ENCODE peak calls at places on chromosome 19, in six cellular contexts. I, X, P, O, W and Z are unnamed samples.

GRCh38 chr19:2186071-2186846 is 22.5 kb downstream of the DOT1L start:
- DNase-seq in I (no peak), X (peak), P (no peak), O (peak), W (no peak), Z (peak)

GRCh38 chr19:15928321-15928720 is 6.0 kb downstream of the CYP4F11 start:
- DNase-seq in I (no peak), X (no peak), P (no peak), O (no peak), W (no peak), Z (no peak)

GRCh38 chr19:1270168-1270853 is 1.2 kb downstream of the CIRBP start:
- DNase-seq in I (no peak), X (no peak), P (peak), O (no peak), W (no peak), Z (no peak)

GRCh38 chr19:29844891-29845575 is 33.2 kb downstream of the CCNE1 start:
- DNase-seq in I (peak), X (peak), P (peak), O (peak), W (peak), Z (peak)

GRCh38 chr19:54282706-54283105 is 1.8 kb upstream of the LILRB2 start:
- DNase-seq in I (no peak), X (no peak), P (peak), O (no peak), W (no peak), Z (no peak)

GRCh38 chr19:13621413-13621812 is 115.1 kb upstream of the CACNA1A start:
- DNase-seq in I (no peak), X (peak), P (peak), O (no peak), W (peak), Z (peak)

GRCh38 chr19:43450545-43450997 is 14.8 kb downstream of the LYPD3 start:
- DNase-seq in I (no peak), X (peak), P (no peak), O (peak), W (no peak), Z (no peak)

GRCh38 chr19:58353717-58354477 is 605 bp upstream of the A1BG start:
- DNase-seq in I (no peak), X (no peak), P (no peak), O (peak), W (no peak), Z (no peak)

GRCh38 chr19:45100797-45101196 is 7.8 kb downstream of the PPP1R37 start:
- DNase-seq in I (no peak), X (peak), P (no peak), O (no peak), W (no peak), Z (no peak)

GRCh38 chr19:15285896-15286591 is 46.3 kb downstream of the BRD4 start:
- DNase-seq in I (no peak), X (no peak), P (peak), O (peak), W (no peak), Z (no peak)

GRCh38 chr19:23420824-23421223 is 25.6 kb upstream of the ZNF91 start:
- DNase-seq in I (no peak), X (no peak), P (peak), O (no peak), W (no peak), Z (peak)

GRCh38 chr19:49534632-49535385 is 7.0 kb downstream of the RCN3 start:
- DNase-seq in I (no peak), X (no peak), P (no peak), O (no peak), W (no peak), Z (no peak)

GRCh38 chr19:39111593-39112199 is 13.9 kb upstream of the PAK4 start:
- DNase-seq in I (peak), X (no peak), P (no peak), O (no peak), W (peak), Z (no peak)

GRCh38 chr19:19434483-19435045 is 29.1 kb downstream of the GATAD2A start:
- DNase-seq in I (no peak), X (peak), P (no peak), O (no peak), W (no peak), Z (no peak)

GRCh38 chr19:17405250-17406038 is at the start of gene BST2:
- DNase-seq in I (no peak), X (peak), P (peak), O (no peak), W (peak), Z (peak)

GRCh38 chr19:48418317-48419064 is 25.0 kb downstream of the GRIN2D start:
- DNase-seq in I (no peak), X (no peak), P (no peak), O (no peak), W (no peak), Z (peak)

GRCh38 chr19:13034636-13035035 is 39.4 kb downstream of the NFIX start:
- DNase-seq in I (no peak), X (no peak), P (no peak), O (no peak), W (no peak), Z (no peak)

GRCh38 chr19:32605544-32605943 is 24.6 kb downstream of the PDCD5 start:
- DNase-seq in I (no peak), X (no peak), P (no peak), O (no peak), W (no peak), Z (no peak)

GRCh38 chr19:13099073-13099999 is 3.3 kb downstream of the LYL1 start:
- DNase-seq in I (no peak), X (peak), P (peak), O (peak), W (no peak), Z (peak)

GRCh38 chr19:4594199-4594598 is 34.7 kb upstream of the SEMA6B start:
- DNase-seq in I (no peak), X (no peak), P (no peak), O (no peak), W (no peak), Z (no peak)

GRCh38 chr19:48249502-48250014 is 6.2 kb downstream of the CARD8 start:
- DNase-seq in I (no peak), X (peak), P (peak), O (no peak), W (no peak), Z (no peak)

GRCh38 chr19:3196933-3197205 is 11.1 kb downstream of the NCLN start:
- DNase-seq in I (no peak), X (no peak), P (no peak), O (no peak), W (no peak), Z (no peak)

GRCh38 chr19:39351537-39352037 is 9.4 kb downstream of the SAMD4B start:
- DNase-seq in I (no peak), X (peak), P (peak), O (peak), W (no peak), Z (no peak)

GRCh38 chr19:6066661-6067646 is 43.3 kb downstream of the RFX2 start:
- DNase-seq in I (peak), X (peak), P (no peak), O (peak), W (peak), Z (peak)